ENCODE peak calls at places on chromosomes 7 and 10, in six cellular contexts. K, A, Y, Q, P and W are unnamed samples. For H3K36me3, the result is how much of the 10 kb centered on the place peaks cover.

GRCh38 chr7:155237297-155237696 is 60.4 kb upstream of the INSIG1 start:
- DNase-seq in A (peak), P (no peak), K (no peak), Q (no peak), Y (no peak), W (no peak)

GRCh38 chr7:27411145-27411544 is 168.5 kb downstream of the EVX1 start:
- DNase-seq in P (no peak), Q (no peak), K (no peak), A (no peak), Y (no peak), W (no peak)

GRCh38 chr10:49075743-49076142 is 39.6 kb downstream of the VSTM4 start:
- DNase-seq in Y (no peak), K (no peak), Q (no peak), A (no peak), P (no peak), W (no peak)

GRCh38 chr7:147199868-147200267 is 1083.3 kb downstream of the CNTNAP2 start:
- DNase-seq in P (no peak), K (no peak), Q (no peak), A (no peak), Y (no peak), W (no peak)

GRCh38 chr7:117158941-117159705 is 163.7 kb downstream of the WNT2 start:
- DNase-seq in Q (no peak), P (no peak), K (no peak), A (no peak), Y (peak), W (no peak)

GRCh38 chr10:71696635-71697326 is 22.8 kb downstream of the C10orf105 start:
- DNase-seq in A (no peak), P (peak), K (peak), Q (peak), Y (no peak), W (no peak)

GRCh38 chr7:155998328-155998691 is 186.0 kb upstream of the SHH start:
- DNase-seq in Y (no peak), P (no peak), Q (no peak), K (no peak), A (no peak), W (no peak)

GRCh38 chr10:14519785-14520184 is 189.1 kb upstream of the FRMD4A start:
- DNase-seq in P (no peak), K (no peak), Q (no peak), A (no peak), Y (no peak), W (no peak)

GRCh38 chr10:103241262-103242011 is 4.2 kb upstream of the RPEL1 start:
- DNase-seq in Y (peak), K (peak), A (no peak), Q (peak), P (no peak), W (no peak)

GRCh38 chr7:121394709-121395140 is 1.4 kb downstream of the FAM3C start:
- DNase-seq in Y (peak), K (no peak), P (no peak), A (no peak), Q (no peak), W (no peak)

GRCh38 chr10:12042409-12042796 is 206 bp downstream of the UPF2 start:
- DNase-seq in Q (peak), A (peak), K (no peak), P (peak), Y (peak), W (no peak)

GRCh38 chr10:13939391-13939790 is 352.6 kb downstream of the PRPF18 start:
- DNase-seq in Y (peak), P (no peak), K (no peak), Q (no peak), A (no peak), W (no peak)

GRCh38 chr10:111482074-111482350 is 405.2 kb downstream of the ADRA2A start:
- DNase-seq in K (no peak), A (no peak), P (no peak), Y (no peak), Q (no peak), W (no peak)

GRCh38 chr10:80535671-80536360 is 1.9 kb upstream of the SH2D4B start:
- DNase-seq in Q (peak), P (peak), K (no peak), A (peak), Y (peak), W (no peak)

GRCh38 chr10:132701099-132701845 is 84.7 kb downstream of the NKX6-2 start:
- DNase-seq in P (no peak), Q (no peak), K (no peak), A (peak), Y (no peak), W (no peak)

GRCh38 chr10:72539137-72539536 is 86.7 kb downstream of the MICU1 start:
- DNase-seq in Y (no peak), A (no peak), P (no peak), K (no peak), Q (no peak), W (no peak)

GRCh38 chr7:158781976-158782637 is 47.2 kb downstream of the ESYT2 start:
- DNase-seq in K (no peak), P (no peak), A (no peak), Y (no peak), Q (no peak), W (no peak)

GRCh38 chr7:44275829-44276570 is 49.4 kb downstream of the CAMK2B start:
- DNase-seq in P (no peak), Q (no peak), A (no peak), Y (no peak), K (no peak), W (no peak)

GRCh38 chr10:50503661-50504320 is 120.0 kb downstream of the SGMS1 start:
- DNase-seq in A (no peak), P (no peak), Q (no peak), K (no peak), Y (no peak), W (no peak)

GRCh38 chr7:151806204-151806603 is 70.7 kb downstream of the PRKAG2 start:
- DNase-seq in Y (peak), K (no peak), P (no peak), A (no peak), Q (no peak), W (no peak)

GRCh38 chr7:67105382-67105781 is 108.7 kb downstream of the TYW1 start:
- DNase-seq in Y (peak), K (no peak), P (no peak), Q (no peak), A (no peak), W (no peak)

GRCh38 chr10:13590886-13591285 is 4.1 kb downstream of the PRPF18 start:
- DNase-seq in K (no peak), A (no peak), Y (no peak), Q (no peak), P (no peak), W (no peak)

GRCh38 chr10:113666682-113667252 is 2.9 kb upstream of the NRAP start:
- DNase-seq in P (no peak), Y (peak), Q (no peak), A (no peak), K (no peak), W (no peak)

GRCh38 chr7:117041007-117041406 is 87.7 kb downstream of the ST7 start:
- DNase-seq in Y (peak), A (no peak), P (no peak), Q (no peak), K (no peak), W (no peak)

GRCh38 chr10:5547934-5548660 is 23.3 kb downstream of the CALML3 start:
- DNase-seq in A (no peak), Y (peak), Q (peak), P (no peak), K (no peak), W (no peak)

GRCh38 chr10:97548828-97549455 is 23.6 kb upstream of the ANKRD2 start:
- DNase-seq in K (no peak), Q (no peak), Y (no peak), P (no peak), A (no peak), W (no peak)
- TF ChIP-seq CTCF in K (no peak), Q (no peak), Y (no peak), P (no peak), A (no peak), W (no peak)

GRCh38 chr7:93992423-93993110 is 11.6 kb downstream of the BET1 start:
- DNase-seq in Q (no peak), A (no peak), P (no peak), K (no peak), Y (no peak), W (no peak)

GRCh38 chr7:94001396-94001795 is 2.8 kb downstream of the BET1 start:
- DNase-seq in Y (peak), A (no peak), Q (no peak), P (no peak), K (no peak), W (no peak)

GRCh38 chr7:94003446-94004023 is 620 bp downstream of the BET1 start:
- DNase-seq in K (no peak), P (no peak), Q (no peak), Y (peak), A (no peak), W (no peak)

DNA sequence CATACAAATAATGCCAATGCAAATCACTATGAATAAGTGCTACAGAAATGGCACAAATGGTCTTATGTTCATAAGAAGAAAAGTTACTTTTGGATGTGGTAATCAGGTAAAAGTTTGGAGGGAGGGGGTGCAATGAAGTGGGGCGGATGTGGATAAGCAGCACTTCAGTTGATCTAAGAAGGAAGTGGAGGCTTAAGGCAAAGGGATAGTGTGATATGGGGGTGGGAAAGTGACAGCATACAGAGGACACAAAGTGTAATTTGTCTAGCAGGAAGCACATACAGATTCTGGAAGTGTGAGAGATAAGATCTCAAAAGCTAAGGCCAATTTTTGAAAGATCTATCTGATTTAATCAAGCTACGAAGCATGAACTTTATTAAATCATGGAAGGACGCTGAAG is 6.3 kb downstream of the BET1 start:
- DNase-seq in Y (no peak), Q (no peak), K (no peak), P (no peak), A (no peak), W (no peak)
- H3K36me3 ChIP-seq in Y (under half), Q (under half), K (under half), P (under half), A (under half), W (under half)

GRCh38 chr10:77850620-77851231 is 75.8 kb downstream of the DLG5 start:
- DNase-seq in K (no peak), P (no peak), Q (no peak), Y (no peak), A (no peak), W (no peak)

GRCh38 chr10:77845455-77845850 is 81.1 kb downstream of the DLG5 start:
- DNase-seq in Q (no peak), K (no peak), A (no peak), Y (no peak), P (no peak), W (no peak)

GRCh38 chr10:77846718-77847311 is 79.7 kb downstream of the DLG5 start:
- DNase-seq in A (peak), Q (peak), Y (peak), P (peak), K (peak), W (peak)

GRCh38 chr10:77853256-77853655 is 73.3 kb downstream of the DLG5 start:
- DNase-seq in K (no peak), Y (no peak), Q (no peak), P (no peak), A (no peak), W (no peak)

DNA sequence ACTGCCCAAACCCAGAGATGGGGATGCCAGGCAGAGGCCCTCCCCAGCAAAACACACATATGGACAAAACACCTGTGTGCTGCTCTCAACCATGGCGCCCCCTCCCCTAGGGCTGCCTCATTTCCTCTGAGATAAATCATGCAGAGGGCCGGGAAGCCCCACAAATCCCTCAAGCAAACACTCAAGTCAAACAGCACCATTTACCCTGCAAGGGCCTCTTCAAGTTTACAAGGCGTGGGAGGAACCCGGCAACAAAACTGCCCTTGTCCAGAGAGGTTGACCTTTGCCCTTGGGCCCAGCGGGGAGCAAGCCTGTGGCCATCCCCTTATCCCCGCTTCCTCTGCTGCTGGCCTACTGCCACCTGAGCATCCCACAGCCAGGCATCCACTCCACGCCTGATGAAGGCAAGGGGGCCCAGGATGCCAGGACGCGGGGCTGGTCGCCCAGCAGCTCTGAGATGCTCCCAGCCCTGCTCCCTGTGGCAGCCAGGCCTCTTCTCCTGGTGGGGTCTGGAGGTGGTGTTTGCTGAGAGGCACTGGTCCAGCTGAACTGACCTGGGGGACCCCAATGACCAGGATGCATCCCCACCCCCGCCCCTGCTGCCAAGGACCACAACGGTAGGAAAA is 77.4 kb downstream of the DLG5 start:
- DNase-seq in P (no peak), A (no peak), K (no peak), Y (no peak), Q (no peak), W (no peak)
- H3K27ac ChIP-seq in P (no peak), A (no peak), K (no peak), Y (no peak), Q (peak), W (no peak)

GRCh38 chr7:123148813-123149212 is 51.0 kb downstream of the SLC13A1 start:
- DNase-seq in Q (no peak), A (no peak), Y (no peak), P (no peak), K (no peak), W (no peak)
- TF ChIP-seq CTCF in Q (no peak), A (no peak), Y (no peak), P (no peak), K (no peak), W (no peak)

GRCh38 chr7:134298902-134299683 is 17.6 kb downstream of the SLC35B4 start:
- DNase-seq in K (no peak), Q (peak), P (no peak), Y (peak), A (no peak), W (no peak)
- H3K36me3 ChIP-seq in K (half or more), Q (under half), P (under half), Y (under half), A (under half), W (under half)

GRCh38 chr7:135962802-135963201 is 14.4 kb downstream of the MTPN start:
- DNase-seq in Q (no peak), P (no peak), A (no peak), K (no peak), Y (no peak), W (no peak)

GRCh38 chr7:135964254-135964653 is 12.9 kb downstream of the MTPN start:
- DNase-seq in K (no peak), Q (no peak), Y (peak), P (no peak), A (no peak), W (no peak)

GRCh38 chr7:135965602-135966001 is 11.6 kb downstream of the MTPN start:
- DNase-seq in P (no peak), Y (no peak), Q (no peak), A (no peak), K (no peak), W (no peak)

GRCh38 chr7:135966341-135967043 is 10.7 kb downstream of the MTPN start:
- DNase-seq in P (no peak), Y (peak), K (no peak), A (no peak), Q (no peak), W (no peak)

DNA sequence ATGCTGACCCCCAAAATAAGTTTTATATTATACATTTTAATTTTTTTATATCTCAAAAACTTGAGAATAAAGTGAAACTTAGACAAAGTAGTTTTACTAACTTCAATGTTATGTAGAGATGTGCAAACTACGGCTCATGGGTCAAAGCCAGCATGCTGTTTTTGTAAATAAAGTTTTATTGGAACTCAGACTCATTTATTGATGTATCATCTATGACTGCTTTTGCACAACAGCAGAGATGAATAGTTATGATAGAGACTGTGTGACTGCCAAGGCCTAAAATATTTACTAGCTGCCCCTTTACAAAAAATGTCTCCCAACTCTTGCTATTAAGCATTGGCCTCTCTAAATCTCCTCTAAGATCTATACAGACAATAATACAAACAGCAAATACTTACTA is 12.4 kb downstream of the MTPN start:
- DNase-seq in Y (peak), K (no peak), P (no peak), A (no peak), Q (no peak), W (no peak)
- H3K27ac ChIP-seq in Y (no peak), K (no peak), P (no peak), A (no peak), Q (no peak), W (no peak)